ENCODE peak calls at places on chromosome 19, in eight cellular contexts. X is stimulated activated CD8-positive, alpha-beta memory T cell treated with anti-CD3 and anti-CD28 coated beads, Interleukin-2, amount 100 ng/mL, for 1 hour; N is NCI-H345; G is activated CD4-positive, CD25-positive, alpha-beta regulatory T cell treated with anti-CD3 and anti-CD28 coated beads, Interleukin-2, amount 50 U/mL, for 72 hours; O is NCI-H774; T is DMS153; C is T1000; A is non-pigmented ciliary epithelial cell. M is an unnamed sample.

GRCh38 chr19:35164418-35164817 is 9.9 kb downstream of the FXYD5 start:
- DNase-seq in N (no peak), O (no peak), G (no peak), T (no peak), A (no peak), X (no peak), C (no peak), M (no peak)

GRCh38 chr19:29966594-29967249 is 24.7 kb downstream of the URI1 start:
- DNase-seq in T (no peak), A (no peak), G (no peak), C (no peak), X (no peak), N (no peak), O (no peak), M (peak; percentile 17)

GRCh38 chr19:1910169-1910568 is 5.0 kb downstream of the ADAT3 start:
- DNase-seq in T (no peak), O (no peak), C (no peak), X (no peak), N (no peak), G (no peak), A (no peak), M (no peak)

GRCh38 chr19:30817965-30818364 is 445.8 kb downstream of the ZNF536 start:
- DNase-seq in G (no peak), A (no peak), O (no peak), X (no peak), N (no peak), C (no peak), T (no peak), M (no peak)

GRCh38 chr19:29418106-29418684 is 107.6 kb upstream of the VSTM2B start:
- DNase-seq in N (no peak), G (no peak), O (no peak), X (no peak), C (no peak), A (no peak), T (no peak), M (no peak)

GRCh38 chr19:618674-619285 is 14.6 kb downstream of the POLRMT start:
- DNase-seq in O (no peak), G (no peak), N (no peak), C (no peak), X (no peak), T (no peak), A (no peak), M (no peak)

GRCh38 chr19:6249296-6249695 is 30.5 kb downstream of the MLLT1 start:
- DNase-seq in A (no peak), G (no peak), T (no peak), C (no peak), X (no peak), N (no peak), O (no peak), M (no peak)

GRCh38 chr19:43474487-43474886 is 9.1 kb upstream of the LYPD3 start:
- DNase-seq in C (no peak), O (no peak), G (no peak), N (no peak), A (no peak), X (no peak), T (no peak), M (no peak)

GRCh38 chr19:36488816-36489138 is 584 bp downstream of the ZNF566 start:
- DNase-seq in G (no peak), A (no peak), N (peak; percentile 69), O (no peak), X (no peak), T (no peak), C (no peak), M (peak; percentile 1)

GRCh38 chr19:19613456-19613855 is 5.0 kb downstream of the PBX4 start:
- DNase-seq in A (no peak), G (no peak), X (no peak), C (no peak), O (no peak), N (no peak), T (no peak), M (no peak)

GRCh38 chr19:45091031-45091918 is 1.7 kb upstream of the PPP1R37 start:
- DNase-seq in G (peak; percentile 99), T (peak; percentile 97), O (peak; percentile 98), A (peak; percentile 96), X (peak; percentile 91), N (peak; percentile 97), C (peak; percentile 97), M (peak; percentile 96)

GRCh38 chr19:2567996-2568395 is 92.1 kb downstream of the GADD45B start:
- DNase-seq in X (no peak), C (no peak), T (no peak), G (no peak), A (no peak), N (no peak), O (no peak), M (no peak)

GRCh38 chr19:10612515-10613119 is 12.7 kb upstream of the SLC44A2 start:
- DNase-seq in O (no peak), G (no peak), A (no peak), N (no peak), X (no peak), C (no peak), T (no peak), M (no peak)

GRCh38 chr19:46624958-46625661 is at the start of gene PTGIR:
- DNase-seq in X (no peak), T (peak; percentile 36), A (no peak), O (no peak), C (peak; percentile 22), G (no peak), N (no peak), M (no peak)

GRCh38 chr19:40610396-40611064 is 9.4 kb downstream of the LTBP4 start:
- DNase-seq in C (no peak), T (peak; percentile 51), X (no peak), A (no peak), G (peak; percentile 66), O (peak; percentile 50), N (peak; percentile 59), M (no peak)

GRCh38 chr19:8695501-8695900 is 3.1 kb downstream of the ACTL9 start:
- DNase-seq in X (no peak), O (no peak), A (no peak), N (no peak), C (no peak), G (no peak), T (no peak), M (no peak)

GRCh38 chr19:31350693-31351211 is 1.5 kb upstream of the TSHZ3 start:
- DNase-seq in N (no peak), C (peak; percentile 28), G (no peak), A (no peak), T (no peak), X (no peak), O (no peak), M (no peak)

GRCh38 chr19:53771133-53771532 is 53.0 kb downstream of the NLRP12 start:
- DNase-seq in A (no peak), C (no peak), G (no peak), T (no peak), O (no peak), N (no peak), X (no peak), M (no peak)

GRCh38 chr19:1512671-1513491 is at the start of gene ADAMTSL5:
- DNase-seq in X (peak; percentile 17), T (no peak), N (no peak), A (no peak), G (peak; percentile 77), O (no peak), C (peak; percentile 38), M (no peak)

GRCh38 chr19:37872383-37872782 is 34.0 kb downstream of the WDR87 start:
- DNase-seq in C (no peak), O (no peak), T (no peak), G (no peak), N (no peak), X (no peak), A (no peak), M (no peak)

GRCh38 chr19:55305491-55305890 is 19.6 kb downstream of the TMEM150B start:
- DNase-seq in G (no peak), T (no peak), C (no peak), A (no peak), O (no peak), X (no peak), N (peak; percentile 22), M (no peak)

GRCh38 chr19:41726493-41726892 is 18.1 kb downstream of the CEACAM5 start:
- DNase-seq in N (no peak), T (no peak), X (no peak), A (no peak), C (no peak), O (no peak), G (no peak), M (no peak)

GRCh38 chr19:34676697-34677385 is at the start of gene SCGB2B2:
- DNase-seq in T (peak; percentile 87), A (peak; percentile 5), N (peak; percentile 99), C (no peak), O (peak; percentile 86), G (no peak), X (no peak), M (peak; percentile 86)

GRCh38 chr19:4278460-4278901 is 585 bp upstream of the SHD start:
- DNase-seq in O (no peak), T (no peak), C (no peak), X (no peak), G (no peak), A (no peak), N (no peak), M (peak; percentile 45)

GRCh38 chr19:41999071-41999877 is 5.2 kb upstream of the ATP1A3 start:
- DNase-seq in X (no peak), O (no peak), N (peak; percentile 10), G (no peak), A (no peak), T (no peak), C (no peak), M (no peak)

GRCh38 chr19:18408053-18408476 is 10.6 kb upstream of the LRRC25 start:
- DNase-seq in N (no peak), T (no peak), X (no peak), A (no peak), G (no peak), O (no peak), C (no peak), M (no peak)

GRCh38 chr19:46660008-46660517 is 919 bp downstream of the DACT3 start:
- DNase-seq in T (no peak), X (no peak), N (no peak), G (no peak), A (no peak), C (no peak), O (no peak), M (no peak)

GRCh38 chr19:35471946-35472345 is 18.3 kb downstream of the KRTDAP start:
- DNase-seq in N (no peak), A (no peak), C (no peak), G (no peak), X (no peak), T (no peak), O (no peak), M (no peak)

GRCh38 chr19:34253711-34254551 is 423 bp upstream of the GARRE1 start:
- DNase-seq in A (no peak), N (peak; percentile 98), C (peak; percentile 55), T (no peak), O (no peak), X (peak; percentile 60), G (peak; percentile 90), M (peak; percentile 30)

GRCh38 chr19:34794289-34794960 is 21.4 kb upstream of the ZNF599 start:
- DNase-seq in O (no peak), T (no peak), N (no peak), A (no peak), X (no peak), C (no peak), G (no peak), M (no peak)

GRCh38 chr19:46932346-46932745 is 71.5 kb downstream of the ARHGAP35 start:
- DNase-seq in O (no peak), C (no peak), X (no peak), A (no peak), N (no peak), G (no peak), T (no peak), M (no peak)

GRCh38 chr19:49430678-49431329 is 5.6 kb downstream of the GFY start:
- DNase-seq in A (no peak), O (no peak), N (no peak), X (no peak), G (no peak), C (no peak), T (no peak), M (no peak)

GRCh38 chr19:30254789-30255188 is 117.4 kb upstream of the ZNF536 start:
- DNase-seq in X (no peak), T (no peak), N (no peak), G (no peak), A (no peak), C (no peak), O (no peak), M (no peak)

GRCh38 chr19:35673121-35673804 is 6.9 kb downstream of the UPK1A start:
- DNase-seq in N (peak; percentile 70), A (peak; percentile 11), G (peak; percentile 45), C (peak; percentile 46), T (no peak), X (no peak), O (peak; percentile 25), M (no peak)